ENCODE peak calls at places on chromosome 1, in eight cellular contexts. T is thoracic aorta, H is OCI-LY7, U is lung, J is body of pancreas, D is iPS DF 6.9, R is cardiac fibroblast, I is tibial artery. Q is an unnamed sample.

GRCh38 chr1:14037101-14037807 is 337.3 kb downstream of the PRDM2 start:
- DNase-seq in J (no peak), D (no peak), T (no peak), R (no peak), I (no peak), H (no peak), U (no peak), Q (no peak)

GRCh38 chr1:194843077-194843476 is 1656.7 kb upstream of the B3GALT2 start:
- DNase-seq in D (no peak), H (no peak), J (no peak), R (no peak), U (no peak), T (no peak), I (no peak), Q (no peak)

GRCh38 chr1:18535391-18536210 is 54.9 kb downstream of the KLHDC7A start:
- DNase-seq in H (no peak), R (no peak), U (no peak), T (no peak), J (peak), I (no peak), D (no peak), Q (no peak)

GRCh38 chr1:182611787-182612186 is 7.6 kb upstream of the RGS16 start:
- DNase-seq in H (peak), I (no peak), J (peak), D (no peak), T (no peak), R (no peak), U (no peak), Q (no peak)

GRCh38 chr1:76580206-76580605 is 287.1 kb upstream of the ST6GALNAC5 start:
- DNase-seq in H (no peak), R (no peak), U (no peak), T (no peak), D (no peak), J (no peak), I (no peak), Q (no peak)

GRCh38 chr1:6075747-6076146 is 30.1 kb downstream of the KCNAB2 start:
- DNase-seq in D (no peak), J (no peak), H (peak), U (no peak), T (no peak), R (no peak), I (no peak), Q (peak)

GRCh38 chr1:152461544-152461943 is 47.5 kb upstream of the CRNN start:
- DNase-seq in J (peak), H (peak), R (peak), D (no peak), I (no peak), U (peak), T (no peak), Q (peak)

GRCh38 chr1:183185941-183186490 is at the start of gene LAMC2:
- DNase-seq in H (no peak), D (peak), T (no peak), R (peak), J (peak), I (no peak), U (peak), Q (no peak)

GRCh38 chr1:34976384-34977209 is 8.6 kb downstream of the TMEM35B start:
- DNase-seq in R (no peak), I (no peak), T (no peak), J (no peak), U (no peak), D (no peak), H (no peak), Q (no peak)

GRCh38 chr1:193926956-193927355 is 740.5 kb upstream of the B3GALT2 start:
- DNase-seq in R (no peak), U (no peak), D (no peak), J (no peak), T (no peak), I (no peak), H (no peak), Q (no peak)

GRCh38 chr1:55061000-55061705 is 21.8 kb downstream of the PCSK9 start:
- DNase-seq in R (no peak), T (no peak), U (peak), D (no peak), H (no peak), J (no peak), I (no peak), Q (no peak)

GRCh38 chr1:160401487-160401805 is 1.1 kb downstream of the VANGL2 start:
- DNase-seq in D (no peak), T (no peak), R (no peak), H (no peak), J (no peak), U (no peak), I (no peak), Q (peak)
- H3K4me3 ChIP-seq in D (peak), T (no peak), R (peak), H (peak), J (no peak), U (no peak), I (no peak), Q (no peak)

GRCh38 chr1:25616080-25616931 is at the start of gene MAN1C1:
- DNase-seq in T (peak), J (peak), R (peak), I (peak), H (peak), D (peak), U (peak), Q (peak)

GRCh38 chr1:25615172-25615541 is 1.4 kb upstream of the MAN1C1 start:
- DNase-seq in J (no peak), U (no peak), D (no peak), R (no peak), T (no peak), I (no peak), H (no peak), Q (no peak)

GRCh38 chr1:25616932-25617625 is 488 bp downstream of the MAN1C1 start:
- DNase-seq in I (no peak), U (no peak), T (no peak), H (peak), R (no peak), D (no peak), J (peak), Q (no peak)

GRCh38 chr1:25614466-25615171 is 2.0 kb upstream of the MAN1C1 start:
- DNase-seq in U (no peak), D (no peak), H (no peak), T (no peak), I (no peak), J (no peak), R (no peak), Q (no peak)

DNA sequence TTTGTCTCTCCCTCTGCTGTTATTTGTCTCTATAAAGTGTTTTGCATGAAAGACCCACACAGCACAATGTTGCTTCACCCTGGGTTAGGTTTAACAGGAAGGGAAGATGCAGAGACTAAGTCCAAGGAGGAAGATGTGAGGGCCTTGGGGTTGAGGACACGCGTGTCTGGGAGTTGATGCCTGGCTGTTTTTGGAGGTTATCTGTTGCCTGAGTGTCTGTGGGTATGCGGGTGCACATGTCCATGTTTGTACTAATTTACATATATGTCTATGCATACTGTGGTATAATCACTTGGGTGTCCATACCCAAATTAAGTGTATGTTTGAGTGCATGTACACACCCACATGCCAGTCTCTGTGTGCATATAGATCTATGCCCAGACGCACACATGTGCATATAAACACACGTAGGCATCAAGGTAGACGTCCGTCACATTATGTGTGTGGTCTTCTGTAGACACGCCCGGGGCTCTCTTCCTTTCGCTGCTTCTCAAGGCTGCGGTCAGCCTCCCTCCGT is 970 bp upstream of the MAN1C1 start:
- DNase-seq in T (no peak), H (no peak), I (no peak), J (no peak), R (no peak), U (no peak), D (no peak), Q (no peak)
- H3K4me3 ChIP-seq in T (peak), H (peak), I (peak), J (no peak), R (peak), U (peak), D (peak), Q (peak)

DNA sequence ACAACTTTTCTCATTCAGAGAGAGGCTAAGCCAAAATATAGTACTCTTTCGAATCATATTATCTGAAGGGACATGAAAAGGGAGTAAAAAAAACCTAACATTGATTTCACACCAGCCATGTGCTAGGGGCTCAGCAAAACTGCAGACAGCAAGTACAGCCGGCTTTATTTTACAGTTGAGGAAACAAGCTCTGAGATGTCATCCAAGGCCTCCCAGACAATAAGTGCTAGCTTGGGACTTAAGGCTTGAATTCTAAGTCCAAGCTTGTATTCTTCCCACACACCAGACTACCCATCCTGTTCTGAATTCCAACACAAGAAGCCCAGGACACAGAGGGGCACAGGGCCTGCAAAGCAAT is 209.0 kb downstream of the PBX1 start:
- DNase-seq in U (no peak), T (no peak), I (no peak), H (no peak), J (no peak), R (peak), D (no peak), Q (no peak)
- H3K4me3 ChIP-seq in U (no peak), T (no peak), I (no peak), H (no peak), J (no peak), R (no peak), D (no peak), Q (no peak)

GRCh38 chr1:31586376-31587327 is 10.3 kb downstream of the TINAGL1 start:
- DNase-seq in J (no peak), U (no peak), D (no peak), I (no peak), H (no peak), T (no peak), R (no peak), Q (no peak)

GRCh38 chr1:31591425-31592093 is 15.2 kb downstream of the TINAGL1 start:
- DNase-seq in T (peak), D (no peak), I (no peak), H (no peak), J (no peak), U (no peak), R (no peak), Q (no peak)

GRCh38 chr1:31585736-31586365 is 9.5 kb downstream of the TINAGL1 start:
- DNase-seq in R (no peak), I (no peak), D (no peak), T (no peak), H (no peak), U (no peak), J (no peak), Q (no peak)

GRCh38 chr1:31587720-31588423 is 11.6 kb downstream of the TINAGL1 start:
- DNase-seq in T (peak), U (peak), J (peak), H (peak), R (peak), I (peak), D (no peak), Q (peak)

GRCh38 chr1:31588751-31589515 is 12.6 kb downstream of the TINAGL1 start:
- DNase-seq in I (no peak), R (no peak), U (no peak), D (no peak), H (no peak), J (peak), T (no peak), Q (no peak)
- H3K4me3 ChIP-seq in I (peak), R (peak), U (no peak), D (peak), H (no peak), J (no peak), T (peak), Q (no peak)

GRCh38 chr1:226882187-226882586 is 11.8 kb downstream of the PSEN2 start:
- DNase-seq in D (no peak), U (no peak), T (no peak), I (no peak), J (no peak), H (no peak), R (no peak), Q (peak)
- H3K4me3 ChIP-seq in D (no peak), U (no peak), T (peak), I (no peak), J (no peak), H (peak), R (no peak), Q (peak)

GRCh38 chr1:150578278-150579109 is 916 bp downstream of the MCL1 start:
- DNase-seq in T (peak), D (no peak), I (peak), H (peak), J (peak), U (peak), R (peak), Q (peak)
- H3K4me3 ChIP-seq in T (peak), D (peak), I (peak), H (peak), J (peak), U (peak), R (peak), Q (peak)

GRCh38 chr1:109467301-109467777 is 993 bp downstream of the SYPL2 start:
- DNase-seq in J (no peak), R (no peak), I (no peak), T (no peak), D (no peak), H (no peak), U (no peak), Q (no peak)
- H3K4me3 ChIP-seq in J (peak), R (no peak), I (peak), T (peak), D (peak), H (no peak), U (no peak), Q (no peak)

Q was measured in Karpas-422.